ENCODE peak calls at places on chromosome 16, in six cellular contexts. S is tibial artery; V is stimulated activated CD8-positive, alpha-beta memory T cell treated with anti-CD3 and anti-CD28 coated beads, Interleukin-15, amount 100 ng/mL, for 24 hours; B is activated T-helper 9 cell treated with anti-CD3 and anti-CD28 coated beads, Interleukin-2, amount 50 U/mL, for 16 hours; Q is activated T-cell treated with anti-CD3 and anti-CD28 coated beads, Interleukin-2, amount 50 U/mL, for 24 hours; G is Caki2. F is an unnamed sample.

GRCh38 chr16:47492428-47493357 is 31.6 kb downstream of the PHKB start:
- DNase-seq in Q (no peak), B (no peak), G (no peak), V (no peak), S (peak; percentile 80), F (peak; percentile 64)

GRCh38 chr16:85829751-85830445 is 30.4 kb downstream of the COX4I1 start:
- DNase-seq in V (no peak), G (no peak), Q (no peak), S (peak; percentile 47), B (no peak), F (peak; percentile 45)

GRCh38 chr16:86252596-86252995 is 257.7 kb upstream of the FOXF1 start:
- DNase-seq in B (no peak), Q (no peak), V (no peak), G (no peak), S (no peak), F (no peak)

GRCh38 chr16:87924041-87924851 is 12.1 kb downstream of the CA5A start:
- DNase-seq in G (peak; percentile 92), B (no peak), S (no peak), V (no peak), Q (no peak), F (no peak)

GRCh38 chr16:80285089-80285488 is 255.7 kb upstream of the DYNLRB2 start:
- DNase-seq in G (peak; percentile 71), Q (no peak), V (no peak), S (no peak), B (no peak), F (no peak)

GRCh38 chr16:48617711-48618148 is 7.8 kb upstream of the N4BP1 start:
- DNase-seq in S (no peak), G (no peak), Q (no peak), V (no peak), B (no peak), F (peak; percentile 41)

GRCh38 chr16:29748077-29748759 is 2.4 kb upstream of the C16orf54 start:
- DNase-seq in S (no peak), B (no peak), Q (no peak), G (no peak), V (no peak), F (no peak)

GRCh38 chr16:71618429-71618828 is 7.6 kb upstream of the MARVELD3 start:
- DNase-seq in B (no peak), G (no peak), V (no peak), Q (no peak), S (no peak), F (no peak)

GRCh38 chr16:85149776-85150175 is 37.5 kb upstream of the CIBAR2 start:
- DNase-seq in G (no peak), V (no peak), S (no peak), B (no peak), Q (no peak), F (no peak)

GRCh38 chr16:65315004-65315398 is 193.1 kb upstream of the CDH11 start:
- DNase-seq in S (peak; percentile 78), V (no peak), G (no peak), Q (no peak), B (no peak), F (peak; percentile 12)

GRCh38 chr16:84543931-84544776 is 39.7 kb upstream of the MEAK7 start:
- DNase-seq in G (peak; percentile 64), Q (peak; percentile 55), S (no peak), B (no peak), V (no peak), F (no peak)

GRCh38 chr16:28218109-28218508 is 6.3 kb upstream of the XPO6 start:
- DNase-seq in S (no peak), V (no peak), G (no peak), Q (peak; percentile 58), B (peak; percentile 39), F (peak; percentile 32)

GRCh38 chr16:73735018-73735417 is 561.6 kb upstream of the PSMD7 start:
- DNase-seq in B (no peak), Q (no peak), S (no peak), V (no peak), G (peak; percentile 69), F (no peak)

GRCh38 chr16:50265260-50265659 is 1.1 kb upstream of the ADCY7 start:
- DNase-seq in Q (peak; percentile 64), S (no peak), B (no peak), V (no peak), G (peak; percentile 33), F (no peak)

GRCh38 chr16:79380990-79381389 is 219.5 kb downstream of the MAF start:
- DNase-seq in Q (no peak), V (no peak), S (no peak), G (no peak), B (no peak), F (no peak)

GRCh38 chr16:22325598-22326368 is 28.6 kb downstream of the POLR3E start:
- DNase-seq in S (no peak), V (no peak), Q (peak; percentile 24), G (no peak), B (no peak), F (no peak)

GRCh38 chr16:24002619-24003018 is 166.8 kb downstream of the PRKCB start:
- DNase-seq in Q (no peak), B (no peak), G (no peak), S (no peak), V (no peak), F (no peak)

GRCh38 chr16:29710227-29711219 is 31.5 kb downstream of the QPRT start:
- DNase-seq in S (no peak), B (no peak), G (peak; percentile 64), V (no peak), Q (no peak), F (no peak)

GRCh38 chr16:27547851-27548250 is 1.9 kb downstream of the GTF3C1 start:
- DNase-seq in V (no peak), Q (no peak), B (no peak), G (no peak), S (no peak), F (no peak)

GRCh38 chr16:5001571-5001970 is 32.2 kb downstream of the NAGPA start:
- DNase-seq in Q (no peak), V (no peak), B (no peak), G (no peak), S (no peak), F (no peak)

GRCh38 chr16:72137380-72138063 is 34.4 kb downstream of the PMFBP1 start:
- DNase-seq in V (no peak), G (no peak), S (no peak), B (no peak), Q (no peak), F (no peak)

GRCh38 chr16:65934443-65934842 is 432.0 kb upstream of the CDH5 start:
- DNase-seq in Q (no peak), B (no peak), G (no peak), S (no peak), V (no peak), F (no peak)

GRCh38 chr16:11138769-11139623 is 117.0 kb downstream of the SOCS1 start:
- DNase-seq in G (no peak), V (no peak), B (no peak), Q (no peak), S (no peak), F (no peak)

GRCh38 chr16:22425036-22425801 is 50.8 kb upstream of the CDR2 start:
- DNase-seq in Q (no peak), V (no peak), S (peak; percentile 48), B (no peak), G (no peak), F (no peak)

GRCh38 chr16:81410643-81411235 is 33.9 kb upstream of the CMIP start:
- DNase-seq in S (no peak), G (no peak), B (no peak), Q (no peak), V (no peak), F (no peak)